ENCODE peak calls at places on chromosomes 16 and 17, in four cellular contexts. L is upper lobe of right lung, G is brain microvascular endothelial cell, T is OCI-LY7. Z is an unnamed sample.

GRCh38 chr17:61294777-61295176 is 104.9 kb upstream of the TBX2 start:
- DNase-seq in L (no peak), G (peak), T (no peak), Z (no peak)

GRCh38 chr17:44069974-44070454 is 521 bp upstream of the G6PC3 start:
- DNase-seq in L (no peak), G (no peak), T (peak), Z (no peak)

GRCh38 chr17:30922235-30922993 is 669 bp downstream of the ADAP2 start:
- DNase-seq in L (peak), G (no peak), T (no peak), Z (peak)

GRCh38 chr16:22948603-22949368 is 134.8 kb downstream of the HS3ST2 start:
- DNase-seq in L (peak), G (peak), T (peak), Z (peak)

GRCh38 chr16:23368469-23368868 is 66.4 kb downstream of the SCNN1B start:
- DNase-seq in L (no peak), G (no peak), T (no peak), Z (no peak)

GRCh38 chr16:1389762-1390161 is 24.7 kb downstream of the UNKL start:
- DNase-seq in L (no peak), G (no peak), T (no peak), Z (no peak)

GRCh38 chr16:50667497-50668367 is 13.4 kb downstream of the SNX20 start:
- DNase-seq in L (no peak), G (no peak), T (no peak), Z (no peak)

GRCh38 chr16:89365044-89365467 is 125.3 kb downstream of the ANKRD11 start:
- DNase-seq in L (no peak), G (peak), T (no peak), Z (no peak)

GRCh38 chr17:30717290-30718098 is 107.0 kb downstream of the CRLF3 start:
- DNase-seq in L (peak), G (no peak), T (no peak), Z (no peak)

GRCh38 chr17:38556234-38556633 is 49.5 kb downstream of the SRCIN1 start:
- DNase-seq in L (no peak), G (no peak), T (no peak), Z (no peak)

GRCh38 chr16:76940251-76940650 is 250.7 kb upstream of the MON1B start:
- DNase-seq in L (no peak), G (no peak), T (no peak), Z (no peak)

GRCh38 chr17:43803758-43804157 is 23.5 kb downstream of the CFAP97D1 start:
- DNase-seq in L (no peak), G (no peak), T (no peak), Z (peak)

GRCh38 chr17:57930239-57930638 is 25.0 kb downstream of the CUEDC1 start:
- DNase-seq in L (no peak), G (no peak), T (no peak), Z (no peak)

GRCh38 chr17:68184816-68185436 is 62.9 kb upstream of the AMZ2 start:
- DNase-seq in L (no peak), G (no peak), T (peak), Z (no peak)

GRCh38 chr17:79845601-79845949 is 6.3 kb upstream of the CBX4 start:
- DNase-seq in L (no peak), G (no peak), T (no peak), Z (no peak)

GRCh38 chr16:2967721-2968161 is 1.4 kb upstream of the PAQR4 start:
- DNase-seq in L (no peak), G (no peak), T (no peak), Z (no peak)

GRCh38 chr17:43900183-43900857 is 7.0 kb downstream of the MPP2 start:
- DNase-seq in L (peak), G (peak), T (peak), Z (peak)

GRCh38 chr17:16287563-16288027 is 65.7 kb downstream of the CENPV start:
- DNase-seq in L (no peak), G (peak), T (peak), Z (no peak)

GRCh38 chr17:79620207-79621038 is 9.6 kb upstream of the RBFOX3 start:
- DNase-seq in L (peak), G (no peak), T (no peak), Z (no peak)

GRCh38 chr16:3121843-3122467 is 9.6 kb downstream of the ZNF205 start:
- DNase-seq in L (no peak), G (no peak), T (no peak), Z (no peak)

GRCh38 chr17:17810374-17811248 is 26.2 kb downstream of the SREBF1 start:
- DNase-seq in L (peak), G (no peak), T (no peak), Z (peak)

GRCh38 chr17:42598905-42599304 is 10.3 kb downstream of the RETREG3 start:
- DNase-seq in L (peak), G (no peak), T (no peak), Z (no peak)

GRCh38 chr17:78458739-78459335 is 80.4 kb downstream of the PGS1 start:
- DNase-seq in L (no peak), G (no peak), T (no peak), Z (no peak)

GRCh38 chr17:39527220-39527813 is 66.0 kb downstream of the CDK12 start:
- DNase-seq in L (no peak), G (peak), T (peak), Z (no peak)

GRCh38 chr16:75236232-75236631 is 15.2 kb downstream of the BCAR1 start:
- DNase-seq in L (peak), G (no peak), T (no peak), Z (no peak)

GRCh38 chr17:71085238-71086033 is 916.1 kb downstream of the KCNJ2 start:
- DNase-seq in L (no peak), G (no peak), T (peak), Z (peak)

GRCh38 chr17:76479515-76480048 is 12.2 kb downstream of the AANAT start:
- DNase-seq in L (no peak), G (no peak), T (peak), Z (no peak)

GRCh38 chr17:34241062-34241461 is 14.0 kb upstream of the CCL2 start:
- DNase-seq in L (no peak), G (no peak), T (no peak), Z (no peak)

GRCh38 chr17:55366020-55366481 is 55.6 kb downstream of the MMD start:
- DNase-seq in L (no peak), G (no peak), T (no peak), Z (no peak)

GRCh38 chr16:57871457-57871856 is 69.2 kb upstream of the KIFC3 start:
- DNase-seq in L (no peak), G (no peak), T (no peak), Z (no peak)

GRCh38 chr17:40095944-40096791 is 4.2 kb downstream of the NR1D1 start:
- DNase-seq in L (no peak), G (no peak), T (peak), Z (no peak)

GRCh38 chr16:89354325-89354724 is 136.0 kb downstream of the ANKRD11 start:
- DNase-seq in L (peak), G (no peak), T (no peak), Z (no peak)

GRCh38 chr16:4723071-4723767 is 10.9 kb downstream of the ANKS3 start:
- DNase-seq in L (no peak), G (no peak), T (no peak), Z (no peak)

GRCh38 chr17:16363749-16364536 is 10.7 kb upstream of the CENPV start:
- DNase-seq in L (peak), G (peak), T (peak), Z (peak)

GRCh38 chr17:27340990-27341595 is 47.2 kb downstream of the WSB1 start:
- DNase-seq in L (no peak), G (no peak), T (no peak), Z (no peak)

GRCh38 chr17:77476920-77477805 is 336.4 kb downstream of the SEC14L1 start:
- DNase-seq in L (no peak), G (peak), T (peak), Z (no peak)

GRCh38 chr16:76535-77272 is 1.3 kb upstream of the MPG start:
- DNase-seq in L (peak), G (peak), T (peak), Z (no peak)

GRCh38 chr16:74437-75318 is 2.2 kb upstream of the RHBDF1 start:
- DNase-seq in L (no peak), G (no peak), T (no peak), Z (no peak)

GRCh38 chr16:77273-77806 is 685 bp upstream of the MPG start:
- DNase-seq in L (peak), G (peak), T (peak), Z (peak)

GRCh38 chr16:74025-74424 is 1.6 kb upstream of the RHBDF1 start:
- DNase-seq in L (no peak), G (no peak), T (no peak), Z (no peak)

DNA sequence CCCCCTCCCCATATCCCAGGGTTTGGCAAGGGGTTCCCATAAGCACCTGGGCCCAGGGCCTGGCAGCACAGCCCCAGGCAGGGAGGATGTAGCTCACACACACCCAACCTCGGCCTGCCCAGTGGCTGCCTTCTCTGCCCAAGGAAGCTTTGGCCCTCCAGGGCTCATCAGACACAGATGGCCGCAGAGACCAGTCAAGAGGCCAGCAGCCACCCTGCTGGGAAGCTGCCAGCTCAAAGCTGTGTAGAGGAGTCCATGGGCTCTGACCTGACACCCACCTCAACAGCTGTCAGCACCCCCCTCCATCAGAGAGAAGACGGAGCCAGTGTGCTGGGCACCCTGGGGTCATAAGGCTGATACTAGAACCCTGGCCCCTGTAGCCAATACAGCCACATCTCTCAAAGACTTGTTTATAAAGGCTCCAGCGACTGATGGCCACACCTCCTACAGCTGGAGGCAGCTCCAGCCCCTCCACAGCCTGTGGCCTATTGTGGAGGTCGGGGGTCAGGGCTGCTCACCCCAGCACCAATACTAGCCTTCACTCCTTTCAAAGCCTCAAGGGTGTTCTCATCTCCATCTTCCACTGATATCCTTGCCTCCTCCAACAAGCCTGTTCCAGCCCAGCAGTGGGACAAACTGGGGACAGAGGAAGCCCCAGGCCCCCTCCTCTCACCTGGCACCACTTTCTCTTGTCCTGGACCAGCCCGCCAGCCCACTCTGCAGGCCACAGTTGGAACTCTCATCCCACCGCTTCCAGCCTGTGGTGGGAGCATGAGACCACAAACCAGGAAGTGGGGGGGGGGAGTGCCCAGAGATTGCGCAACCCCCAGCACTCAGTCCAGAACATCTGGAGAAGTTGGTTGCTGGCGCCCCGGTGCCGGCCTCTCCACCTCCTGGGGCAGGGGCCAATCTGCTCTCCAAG is 2.2 kb upstream of the MPG start:
- DNase-seq in L (peak), G (peak), T (peak), Z (peak)
- TF ChIP-seq CTCF in L (peak), G (peak), T (peak), Z (no peak)

GRCh38 chr16:12617401-12617819 is 186.3 kb downstream of the CPPED1 start:
- DNase-seq in L (no peak), G (no peak), T (no peak), Z (no peak)
- TF ChIP-seq CTCF in L (no peak), G (no peak), T (no peak), Z (no peak)

GRCh38 chr16:54112807-54113206 is 173.8 kb downstream of the IRX3 start:
- DNase-seq in L (no peak), G (no peak), T (no peak), Z (no peak)

GRCh38 chr16:54115558-54115957 is 171.0 kb downstream of the IRX3 start:
- DNase-seq in L (no peak), G (no peak), T (no peak), Z (no peak)

GRCh38 chr16:54118846-54119245 is 167.7 kb downstream of the IRX3 start:
- DNase-seq in L (no peak), G (no peak), T (no peak), Z (no peak)

GRCh38 chr16:54121084-54121483 is 165.5 kb downstream of the IRX3 start:
- DNase-seq in L (no peak), G (no peak), T (no peak), Z (no peak)

DNA sequence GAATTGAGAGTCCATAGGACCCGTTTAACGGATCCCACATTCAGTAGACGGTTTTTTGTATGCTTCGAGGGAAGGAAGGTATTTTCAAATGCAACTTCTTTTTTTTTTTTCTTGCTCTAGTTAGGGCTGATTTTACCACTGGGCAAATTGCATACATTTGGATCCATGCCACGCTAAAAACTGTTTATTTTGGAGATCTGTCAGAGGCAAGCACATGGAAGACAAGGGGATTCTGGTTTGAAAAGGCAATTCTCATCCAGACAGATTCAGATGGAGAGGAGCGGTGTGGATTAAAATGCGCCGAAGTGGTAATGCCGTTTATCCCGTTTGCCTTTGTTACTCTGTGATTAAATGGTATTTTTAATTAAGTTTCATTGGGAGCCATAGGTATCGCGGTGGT is 170.5 kb downstream of the IRX3 start:
- DNase-seq in L (no peak), G (no peak), T (no peak), Z (no peak)
- TF ChIP-seq CTCF in L (no peak), G (no peak), T (no peak), Z (no peak)

DNA sequence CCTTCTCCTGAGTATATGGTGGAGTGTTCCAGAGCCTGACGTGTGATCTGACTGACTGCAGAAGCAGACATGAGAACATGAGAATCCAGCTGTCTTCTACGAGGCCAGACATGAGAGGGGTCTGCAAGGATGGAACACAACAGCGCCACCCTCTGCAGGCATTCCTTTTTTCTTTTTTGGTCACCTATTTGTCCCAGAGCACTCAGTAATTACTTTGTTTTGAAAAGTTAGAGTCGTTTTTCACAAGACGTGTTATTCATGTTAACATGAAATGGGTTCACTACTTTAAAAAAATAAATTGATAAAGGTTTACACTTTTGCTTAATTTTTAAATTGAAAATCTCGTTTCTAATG is 43.8 kb upstream of the ATP2A3 start:
- DNase-seq in L (no peak), G (no peak), T (no peak), Z (no peak)
- TF ChIP-seq CTCF in L (peak), G (peak), T (peak), Z (no peak)

GRCh38 chr17:48636177-48637018 is 10.2 kb upstream of the HOXB9 start:
- DNase-seq in L (peak), G (no peak), T (peak), Z (peak)
- TF ChIP-seq CTCF in L (peak), G (peak), T (peak), Z (peak)

GRCh38 chr17:7137182-7137943 is 22.7 kb upstream of the ASGR2 start:
- DNase-seq in L (peak), G (no peak), T (no peak), Z (no peak)
- TF ChIP-seq CTCF in L (no peak), G (no peak), T (no peak), Z (no peak)

GRCh38 chr16:66908762-66909559 is 9.7 kb downstream of the CDH16 start:
- DNase-seq in L (no peak), G (no peak), T (no peak), Z (no peak)

GRCh38 chr16:66908116-66908515 is 10.6 kb downstream of the CDH16 start:
- DNase-seq in L (no peak), G (no peak), T (no peak), Z (no peak)

GRCh38 chr16:66911112-66911511 is 7.6 kb downstream of the CDH16 start:
- DNase-seq in L (no peak), G (no peak), T (no peak), Z (no peak)

GRCh38 chr16:66911801-66912200 is 6.9 kb downstream of the CDH16 start:
- DNase-seq in L (no peak), G (no peak), T (no peak), Z (no peak)

DNA sequence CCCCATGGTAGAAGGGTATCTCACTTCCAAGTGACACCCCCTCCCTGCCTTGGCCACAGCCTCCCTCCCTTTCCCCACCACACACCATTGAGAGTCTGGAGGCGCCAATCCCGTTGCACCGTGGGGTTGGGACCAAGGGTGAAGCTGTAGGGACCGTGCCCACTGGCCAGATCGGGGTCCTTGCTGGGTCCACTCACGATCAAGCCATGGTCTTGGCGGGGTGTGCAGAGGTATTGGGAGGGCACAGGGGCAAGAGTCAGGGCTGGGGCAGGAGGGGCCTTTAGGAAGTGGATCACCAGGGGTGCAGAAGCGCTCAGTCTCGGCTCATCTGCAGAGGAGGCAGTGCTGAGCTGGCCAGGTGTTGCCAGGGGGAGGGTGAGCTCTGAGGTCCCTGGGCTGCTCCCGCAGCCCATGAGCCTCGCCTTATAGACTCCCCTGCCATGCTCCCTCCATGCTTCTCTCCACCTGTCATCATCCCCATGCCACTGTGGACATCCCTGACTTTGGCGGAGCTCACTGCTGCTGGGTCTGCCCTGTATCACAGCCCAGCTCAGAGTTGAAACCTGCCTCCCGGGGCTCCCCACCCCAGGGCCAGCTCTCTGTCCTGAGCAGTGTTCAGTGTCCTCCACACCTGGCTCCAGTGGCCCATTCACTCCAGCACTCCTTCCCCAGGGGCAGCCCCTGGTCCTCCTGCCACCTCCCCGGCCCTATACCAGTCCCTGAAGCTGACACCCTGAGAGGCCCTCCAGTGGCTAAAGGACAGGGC is 8.3 kb downstream of the CDH16 start:
- DNase-seq in L (no peak), G (no peak), T (no peak), Z (no peak)
- TF ChIP-seq CTCF in L (no peak), G (no peak), T (no peak), Z (no peak)

Z was measured in nephron progenitor cell.